ENCODE peak calls at places on chromosome 18, in seven cellular contexts. One of them, this sample, is unnamed.

GRCh38 chr18:36828157-36828629 is 609 bp downstream of the TPGS2 start:
- DNase-seq in GM13977: no peak
- DNase-seq in iris pigment epithelial cell: peak; percentile 82
- DNase-seq in stimulated activated CD8-positive, alpha-beta memory T cell treated with anti-CD3 and anti-CD28 coated beads, Interleukin-4, amount 100 ng/mL, for 1 hour: no peak
- DNase-seq in DND-41: peak; percentile 49
- DNase-seq in left kidney: no peak
- DNase-seq in stimulated activated naive CD4-positive, alpha-beta T cell: peak; percentile 65
- DNase-seq in this sample: no peak

GRCh38 chr18:49174478-49174877 is 223.7 kb upstream of the SMAD7 start:
- DNase-seq in GM13977: no peak
- DNase-seq in iris pigment epithelial cell: peak; percentile 78
- DNase-seq in stimulated activated CD8-positive, alpha-beta memory T cell treated with anti-CD3 and anti-CD28 coated beads, Interleukin-4, amount 100 ng/mL, for 1 hour: no peak
- DNase-seq in DND-41: no peak
- DNase-seq in left kidney: no peak
- DNase-seq in stimulated activated naive CD4-positive, alpha-beta T cell: no peak
- DNase-seq in this sample: no peak

GRCh38 chr18:72634500-72634899 is 90.4 kb upstream of the CBLN2 start:
- DNase-seq in GM13977: no peak
- DNase-seq in iris pigment epithelial cell: no peak
- DNase-seq in stimulated activated CD8-positive, alpha-beta memory T cell treated with anti-CD3 and anti-CD28 coated beads, Interleukin-4, amount 100 ng/mL, for 1 hour: no peak
- DNase-seq in DND-41: no peak
- DNase-seq in left kidney: no peak
- DNase-seq in stimulated activated naive CD4-positive, alpha-beta T cell: no peak
- DNase-seq in this sample: no peak

GRCh38 chr18:5890606-5891360 is 4.5 kb downstream of the TMEM200C start:
- DNase-seq in GM13977: peak; percentile 88
- DNase-seq in iris pigment epithelial cell: peak; percentile 13
- DNase-seq in stimulated activated CD8-positive, alpha-beta memory T cell treated with anti-CD3 and anti-CD28 coated beads, Interleukin-4, amount 100 ng/mL, for 1 hour: no peak
- DNase-seq in DND-41: no peak
- DNase-seq in left kidney: peak; percentile 87
- DNase-seq in stimulated activated naive CD4-positive, alpha-beta T cell: peak; percentile 38
- DNase-seq in this sample: no peak

GRCh38 chr18:10131783-10132381 is 218.1 kb downstream of the VAPA start:
- DNase-seq in GM13977: no peak
- DNase-seq in iris pigment epithelial cell: no peak
- DNase-seq in stimulated activated CD8-positive, alpha-beta memory T cell treated with anti-CD3 and anti-CD28 coated beads, Interleukin-4, amount 100 ng/mL, for 1 hour: no peak
- DNase-seq in DND-41: no peak
- DNase-seq in left kidney: peak; percentile 94
- DNase-seq in stimulated activated naive CD4-positive, alpha-beta T cell: no peak
- DNase-seq in this sample: no peak

GRCh38 chr18:49563701-49564100 is 1.8 kb downstream of the LIPG start:
- DNase-seq in GM13977: no peak
- DNase-seq in iris pigment epithelial cell: no peak
- DNase-seq in stimulated activated CD8-positive, alpha-beta memory T cell treated with anti-CD3 and anti-CD28 coated beads, Interleukin-4, amount 100 ng/mL, for 1 hour: no peak
- DNase-seq in DND-41: no peak
- DNase-seq in left kidney: peak; percentile 68
- DNase-seq in stimulated activated naive CD4-positive, alpha-beta T cell: no peak
- DNase-seq in this sample: no peak

GRCh38 chr18:4004176-4004829 is 450.8 kb downstream of the DLGAP1 start:
- DNase-seq in GM13977: no peak
- DNase-seq in iris pigment epithelial cell: no peak
- DNase-seq in stimulated activated CD8-positive, alpha-beta memory T cell treated with anti-CD3 and anti-CD28 coated beads, Interleukin-4, amount 100 ng/mL, for 1 hour: no peak
- DNase-seq in DND-41: no peak
- DNase-seq in left kidney: no peak
- DNase-seq in stimulated activated naive CD4-positive, alpha-beta T cell: no peak
- DNase-seq in this sample: no peak

GRCh38 chr18:62288669-62289016 is 36.5 kb upstream of the TNFRSF11A start:
- DNase-seq in GM13977: no peak
- DNase-seq in iris pigment epithelial cell: no peak
- DNase-seq in stimulated activated CD8-positive, alpha-beta memory T cell treated with anti-CD3 and anti-CD28 coated beads, Interleukin-4, amount 100 ng/mL, for 1 hour: no peak
- DNase-seq in DND-41: no peak
- DNase-seq in left kidney: no peak
- DNase-seq in stimulated activated naive CD4-positive, alpha-beta T cell: no peak
- DNase-seq in this sample: no peak

GRCh38 chr18:49591271-49591670 is 29.4 kb downstream of the LIPG start:
- DNase-seq in GM13977: no peak
- DNase-seq in iris pigment epithelial cell: no peak
- DNase-seq in stimulated activated CD8-positive, alpha-beta memory T cell treated with anti-CD3 and anti-CD28 coated beads, Interleukin-4, amount 100 ng/mL, for 1 hour: no peak
- DNase-seq in DND-41: no peak
- DNase-seq in left kidney: no peak
- DNase-seq in stimulated activated naive CD4-positive, alpha-beta T cell: no peak
- DNase-seq in this sample: no peak

GRCh38 chr18:54033087-54033486 is 191.4 kb downstream of the MBD2 start:
- DNase-seq in GM13977: no peak
- DNase-seq in iris pigment epithelial cell: no peak
- DNase-seq in stimulated activated CD8-positive, alpha-beta memory T cell treated with anti-CD3 and anti-CD28 coated beads, Interleukin-4, amount 100 ng/mL, for 1 hour: no peak
- DNase-seq in DND-41: no peak
- DNase-seq in left kidney: peak; percentile 27
- DNase-seq in stimulated activated naive CD4-positive, alpha-beta T cell: no peak
- DNase-seq in this sample: no peak

GRCh38 chr18:13539843-13540535 is 186.4 kb downstream of the FAM210A start:
- DNase-seq in GM13977: no peak
- DNase-seq in iris pigment epithelial cell: no peak
- DNase-seq in stimulated activated CD8-positive, alpha-beta memory T cell treated with anti-CD3 and anti-CD28 coated beads, Interleukin-4, amount 100 ng/mL, for 1 hour: no peak
- DNase-seq in DND-41: no peak
- DNase-seq in left kidney: no peak
- DNase-seq in stimulated activated naive CD4-positive, alpha-beta T cell: no peak
- DNase-seq in this sample: no peak

GRCh38 chr18:24274822-24275221 is 122.8 kb downstream of the OSBPL1A start:
- DNase-seq in GM13977: no peak
- DNase-seq in iris pigment epithelial cell: no peak
- DNase-seq in stimulated activated CD8-positive, alpha-beta memory T cell treated with anti-CD3 and anti-CD28 coated beads, Interleukin-4, amount 100 ng/mL, for 1 hour: no peak
- DNase-seq in DND-41: no peak
- DNase-seq in left kidney: no peak
- DNase-seq in stimulated activated naive CD4-positive, alpha-beta T cell: no peak
- DNase-seq in this sample: no peak

GRCh38 chr18:59208602-59209001 is 11.4 kb upstream of the GRP start:
- DNase-seq in GM13977: no peak
- DNase-seq in iris pigment epithelial cell: no peak
- DNase-seq in stimulated activated CD8-positive, alpha-beta memory T cell treated with anti-CD3 and anti-CD28 coated beads, Interleukin-4, amount 100 ng/mL, for 1 hour: no peak
- DNase-seq in DND-41: no peak
- DNase-seq in left kidney: no peak
- DNase-seq in stimulated activated naive CD4-positive, alpha-beta T cell: no peak
- DNase-seq in this sample: no peak

GRCh38 chr18:45954070-45954712 is 12.9 kb downstream of the EPG5 start:
- DNase-seq in GM13977: no peak
- DNase-seq in iris pigment epithelial cell: peak; percentile 95
- DNase-seq in stimulated activated CD8-positive, alpha-beta memory T cell treated with anti-CD3 and anti-CD28 coated beads, Interleukin-4, amount 100 ng/mL, for 1 hour: no peak
- DNase-seq in DND-41: no peak
- DNase-seq in left kidney: no peak
- DNase-seq in stimulated activated naive CD4-positive, alpha-beta T cell: no peak
- DNase-seq in this sample: no peak

GRCh38 chr18:37484893-37485834 is 80.4 kb downstream of the CELF4 start:
- DNase-seq in GM13977: no peak
- DNase-seq in iris pigment epithelial cell: peak; percentile 20
- DNase-seq in stimulated activated CD8-positive, alpha-beta memory T cell treated with anti-CD3 and anti-CD28 coated beads, Interleukin-4, amount 100 ng/mL, for 1 hour: no peak
- DNase-seq in DND-41: no peak
- DNase-seq in left kidney: peak; percentile 68
- DNase-seq in stimulated activated naive CD4-positive, alpha-beta T cell: no peak
- DNase-seq in this sample: no peak

GRCh38 chr18:51757525-51757924 is 560.0 kb upstream of the MEX3C start:
- DNase-seq in GM13977: no peak
- DNase-seq in iris pigment epithelial cell: no peak
- DNase-seq in stimulated activated CD8-positive, alpha-beta memory T cell treated with anti-CD3 and anti-CD28 coated beads, Interleukin-4, amount 100 ng/mL, for 1 hour: no peak
- DNase-seq in DND-41: no peak
- DNase-seq in left kidney: no peak
- DNase-seq in stimulated activated naive CD4-positive, alpha-beta T cell: no peak
- DNase-seq in this sample: no peak

GRCh38 chr18:58996131-58996632 is 131.5 kb downstream of the ZNF532 start:
- DNase-seq in GM13977: no peak
- DNase-seq in iris pigment epithelial cell: peak; percentile 84
- DNase-seq in stimulated activated CD8-positive, alpha-beta memory T cell treated with anti-CD3 and anti-CD28 coated beads, Interleukin-4, amount 100 ng/mL, for 1 hour: no peak
- DNase-seq in DND-41: no peak
- DNase-seq in left kidney: peak; percentile 21
- DNase-seq in stimulated activated naive CD4-positive, alpha-beta T cell: no peak
- DNase-seq in this sample: no peak

GRCh38 chr18:9082763-9083510 is 19.6 kb upstream of the NDUFV2 start:
- DNase-seq in GM13977: peak; percentile 54
- DNase-seq in iris pigment epithelial cell: no peak
- DNase-seq in stimulated activated CD8-positive, alpha-beta memory T cell treated with anti-CD3 and anti-CD28 coated beads, Interleukin-4, amount 100 ng/mL, for 1 hour: no peak
- DNase-seq in DND-41: no peak
- DNase-seq in left kidney: no peak
- DNase-seq in stimulated activated naive CD4-positive, alpha-beta T cell: peak; percentile 25
- DNase-seq in this sample: no peak

GRCh38 chr18:73733806-73734314 is 413.8 kb downstream of the FBXO15 start:
- DNase-seq in GM13977: no peak
- DNase-seq in iris pigment epithelial cell: no peak
- DNase-seq in stimulated activated CD8-positive, alpha-beta memory T cell treated with anti-CD3 and anti-CD28 coated beads, Interleukin-4, amount 100 ng/mL, for 1 hour: no peak
- DNase-seq in DND-41: no peak
- DNase-seq in left kidney: no peak
- DNase-seq in stimulated activated naive CD4-positive, alpha-beta T cell: no peak
- DNase-seq in this sample: no peak

GRCh38 chr18:7754258-7754657 is 187.1 kb downstream of the PTPRM start:
- DNase-seq in GM13977: no peak
- DNase-seq in iris pigment epithelial cell: no peak
- DNase-seq in stimulated activated CD8-positive, alpha-beta memory T cell treated with anti-CD3 and anti-CD28 coated beads, Interleukin-4, amount 100 ng/mL, for 1 hour: no peak
- DNase-seq in DND-41: no peak
- DNase-seq in left kidney: no peak
- DNase-seq in stimulated activated naive CD4-positive, alpha-beta T cell: no peak
- DNase-seq in this sample: no peak

GRCh38 chr18:59907172-59907571 is 7.4 kb downstream of the PMAIP1 start:
- DNase-seq in GM13977: no peak
- DNase-seq in iris pigment epithelial cell: no peak
- DNase-seq in stimulated activated CD8-positive, alpha-beta memory T cell treated with anti-CD3 and anti-CD28 coated beads, Interleukin-4, amount 100 ng/mL, for 1 hour: no peak
- DNase-seq in DND-41: peak; percentile 54
- DNase-seq in left kidney: no peak
- DNase-seq in stimulated activated naive CD4-positive, alpha-beta T cell: no peak
- DNase-seq in this sample: peak; percentile 68

GRCh38 chr18:57397440-57397839 is 37.7 kb upstream of the ONECUT2 start:
- DNase-seq in GM13977: no peak
- DNase-seq in iris pigment epithelial cell: peak; percentile 48
- DNase-seq in stimulated activated CD8-positive, alpha-beta memory T cell treated with anti-CD3 and anti-CD28 coated beads, Interleukin-4, amount 100 ng/mL, for 1 hour: no peak
- DNase-seq in DND-41: no peak
- DNase-seq in left kidney: no peak
- DNase-seq in stimulated activated naive CD4-positive, alpha-beta T cell: no peak
- DNase-seq in this sample: no peak

GRCh38 chr18:53764086-53764485 is 460.4 kb downstream of the MBD2 start:
- DNase-seq in GM13977: no peak
- DNase-seq in iris pigment epithelial cell: no peak
- DNase-seq in stimulated activated CD8-positive, alpha-beta memory T cell treated with anti-CD3 and anti-CD28 coated beads, Interleukin-4, amount 100 ng/mL, for 1 hour: no peak
- DNase-seq in DND-41: no peak
- DNase-seq in left kidney: no peak
- DNase-seq in stimulated activated naive CD4-positive, alpha-beta T cell: no peak
- DNase-seq in this sample: no peak

GRCh38 chr18:12023375-12023774 is 42.1 kb downstream of the IMPA2 start:
- DNase-seq in GM13977: no peak
- DNase-seq in iris pigment epithelial cell: no peak
- DNase-seq in stimulated activated CD8-positive, alpha-beta memory T cell treated with anti-CD3 and anti-CD28 coated beads, Interleukin-4, amount 100 ng/mL, for 1 hour: no peak
- DNase-seq in DND-41: no peak
- DNase-seq in left kidney: no peak
- DNase-seq in stimulated activated naive CD4-positive, alpha-beta T cell: no peak
- DNase-seq in this sample: no peak

GRCh38 chr18:63144748-63145147 is 174.8 kb downstream of the BCL2 start:
- DNase-seq in GM13977: no peak
- DNase-seq in iris pigment epithelial cell: no peak
- DNase-seq in stimulated activated CD8-positive, alpha-beta memory T cell treated with anti-CD3 and anti-CD28 coated beads, Interleukin-4, amount 100 ng/mL, for 1 hour: no peak
- DNase-seq in DND-41: no peak
- DNase-seq in left kidney: no peak
- DNase-seq in stimulated activated naive CD4-positive, alpha-beta T cell: no peak
- DNase-seq in this sample: no peak

GRCh38 chr18:44035554-44035953 is 645.1 kb upstream of the SETBP1 start:
- DNase-seq in GM13977: no peak
- DNase-seq in iris pigment epithelial cell: peak; percentile 52
- DNase-seq in stimulated activated CD8-positive, alpha-beta memory T cell treated with anti-CD3 and anti-CD28 coated beads, Interleukin-4, amount 100 ng/mL, for 1 hour: no peak
- DNase-seq in DND-41: no peak
- DNase-seq in left kidney: no peak
- DNase-seq in stimulated activated naive CD4-positive, alpha-beta T cell: no peak
- DNase-seq in this sample: no peak